ENCODE peak calls at places on chromosomes 2 and 18, in six cellular contexts. P, J, K, U, I and D are unnamed samples.

GRCh38 chr18:21740724-21741510 is at the start of gene MIB1:
- DNase-seq in P (peak; percentile 78), J (peak; percentile 99), K (peak; percentile 17), U (peak; percentile 92), I (peak; percentile 99), D (peak; percentile 70)

GRCh38 chr2:142220901-142221300 is 90.1 kb upstream of the LRP1B start:
- DNase-seq in P (no peak), J (no peak), K (no peak), U (no peak), I (no peak), D (no peak)

GRCh38 chr18:47944972-47945843 is 14.7 kb upstream of the SMAD2 start:
- DNase-seq in P (no peak), J (no peak), K (no peak), U (no peak), I (peak; percentile 87), D (no peak)

GRCh38 chr18:78721281-78721949 is 258.2 kb upstream of the SALL3 start:
- DNase-seq in P (peak; percentile 50), J (no peak), K (peak; percentile 3), U (no peak), I (peak; percentile 57), D (no peak)

GRCh38 chr2:227130636-227131035 is 33.4 kb downstream of the COL4A4 start:
- DNase-seq in P (no peak), J (no peak), K (no peak), U (no peak), I (no peak), D (no peak)

GRCh38 chr2:60406192-60406591 is 147.3 kb downstream of the BCL11A start:
- DNase-seq in P (no peak), J (no peak), K (no peak), U (no peak), I (no peak), D (no peak)

GRCh38 chr2:228675715-228676114 is 494.2 kb upstream of the SPHKAP start:
- DNase-seq in P (no peak), J (no peak), K (no peak), U (no peak), I (no peak), D (no peak)

GRCh38 chr2:164840930-164841718 is 499 bp downstream of the COBLL1 start:
- DNase-seq in P (peak; percentile 85), J (peak; percentile 84), K (peak; percentile 80), U (peak; percentile 12), I (peak; percentile 92), D (no peak)

GRCh38 chr2:198638579-198638978 is 819.2 kb downstream of the SATB2 start:
- DNase-seq in P (no peak), J (no peak), K (no peak), U (no peak), I (no peak), D (no peak)

GRCh38 chr2:64426191-64426952 is 27.6 kb upstream of the LGALSL start:
- DNase-seq in P (no peak), J (no peak), K (peak; percentile 36), U (no peak), I (no peak), D (no peak)

GRCh38 chr18:25503567-25504081 is 151.7 kb upstream of the ZNF521 start:
- DNase-seq in P (peak; percentile 87), J (peak; percentile 21), K (peak; percentile 11), U (peak; percentile 3), I (peak; percentile 68), D (peak; percentile 47)

GRCh38 chr2:112787729-112788401 is 3.6 kb upstream of the IL1A start:
- DNase-seq in P (no peak), J (no peak), K (no peak), U (no peak), I (no peak), D (no peak)

GRCh38 chr18:76354348-76354747 is 140.7 kb downstream of the ZNF516 start:
- DNase-seq in P (peak; percentile 77), J (no peak), K (no peak), U (no peak), I (no peak), D (no peak)

GRCh38 chr2:109031481-109032228 is 42.6 kb upstream of the EDAR start:
- DNase-seq in P (no peak), J (no peak), K (peak; percentile 76), U (no peak), I (peak; percentile 93), D (no peak)

GRCh38 chr2:49948091-49948490 is 793.8 kb upstream of the FSHR start:
- DNase-seq in P (no peak), J (no peak), K (no peak), U (no peak), I (no peak), D (no peak)

GRCh38 chr2:140988597-140988996 is 1142.2 kb downstream of the LRP1B start:
- DNase-seq in P (no peak), J (no peak), K (no peak), U (no peak), I (no peak), D (no peak)

GRCh38 chr2:144522741-144523605 is 3.1 kb upstream of the ZEB2 start:
- DNase-seq in P (no peak), J (peak; percentile 62), K (no peak), U (no peak), I (peak; percentile 84), D (no peak)

GRCh38 chr18:47204908-47205522 is 28.9 kb upstream of the IER3IP1 start:
- DNase-seq in P (no peak), J (peak; percentile 66), K (peak; percentile 52), U (no peak), I (peak; percentile 78), D (no peak)

GRCh38 chr2:159462961-159463360 is 153.4 kb downstream of the BAZ2B start:
- DNase-seq in P (no peak), J (no peak), K (no peak), U (no peak), I (no peak), D (no peak)

GRCh38 chr18:36811955-36812354 is 16.8 kb downstream of the TPGS2 start:
- DNase-seq in P (no peak), J (no peak), K (no peak), U (no peak), I (no peak), D (no peak)

GRCh38 chr2:132465917-132466316 is 49.3 kb downstream of the GPR39 start:
- DNase-seq in P (no peak), J (no peak), K (no peak), U (no peak), I (no peak), D (no peak)

GRCh38 chr2:103284750-103285149 is 522.9 kb downstream of the TMEM182 start:
- DNase-seq in P (no peak), J (no peak), K (no peak), U (no peak), I (peak; percentile 53), D (no peak)

GRCh38 chr2:14634223-14634884 is 1.8 kb downstream of the LRATD1 start:
- DNase-seq in P (peak; percentile 89), J (peak; percentile 96), K (peak; percentile 89), U (peak; percentile 31), I (peak; percentile 90), D (no peak)

GRCh38 chr2:177772529-177772928 is 300.0 kb downstream of the PDE11A start:
- DNase-seq in P (no peak), J (no peak), K (peak; percentile 32), U (no peak), I (peak; percentile 55), D (no peak)

GRCh38 chr2:65639156-65639876 is 206.9 kb upstream of the SPRED2 start:
- DNase-seq in P (peak; percentile 67), J (no peak), K (no peak), U (no peak), I (peak; percentile 16), D (no peak)

GRCh38 chr2:206092297-206092696 is 6.3 kb upstream of the INO80D start:
- DNase-seq in P (no peak), J (no peak), K (no peak), U (no peak), I (peak; percentile 13), D (no peak)

DNA sequence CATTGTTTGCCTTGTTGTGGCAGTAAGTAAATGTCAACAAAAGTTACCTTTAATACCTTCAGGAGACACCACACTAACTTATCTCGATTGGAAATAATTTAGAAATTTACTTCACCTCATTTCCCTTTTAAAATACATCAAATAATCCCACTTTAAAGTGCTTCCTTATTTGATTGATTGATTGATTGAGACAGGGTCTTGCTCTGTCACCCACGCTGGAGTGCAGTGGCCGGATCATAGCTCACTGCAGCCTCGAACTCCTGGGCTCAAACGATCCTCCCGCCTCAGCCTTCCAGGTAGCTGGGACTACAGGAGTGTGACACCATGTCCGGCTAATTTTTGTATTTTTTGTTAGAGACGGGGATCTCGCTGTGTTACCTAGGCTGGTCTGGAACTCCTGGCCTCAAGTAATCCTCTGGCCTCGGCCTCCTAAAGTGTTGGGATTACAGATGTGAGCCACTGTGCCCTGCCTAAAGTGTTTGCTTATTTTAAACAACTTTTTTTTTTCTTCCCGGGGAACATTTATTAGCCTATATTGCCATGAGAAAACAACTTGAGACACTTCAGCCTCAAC is 12.0 kb upstream of the PAX3 start:
- DNase-seq in P (no peak), J (no peak), K (no peak), U (no peak), I (no peak), D (no peak)
- H3K27me3 ChIP-seq in P (peaks cover 100% of the 10 kb centered on the region), J (peaks cover 90% of the 10 kb centered on the region), K (peaks cover 71% of the 10 kb centered on the region), U (peaks cover 37% of the 10 kb centered on the region), I (peaks cover 83% of the 10 kb centered on the region), D (peaks cover 59% of the 10 kb centered on the region)

DNA sequence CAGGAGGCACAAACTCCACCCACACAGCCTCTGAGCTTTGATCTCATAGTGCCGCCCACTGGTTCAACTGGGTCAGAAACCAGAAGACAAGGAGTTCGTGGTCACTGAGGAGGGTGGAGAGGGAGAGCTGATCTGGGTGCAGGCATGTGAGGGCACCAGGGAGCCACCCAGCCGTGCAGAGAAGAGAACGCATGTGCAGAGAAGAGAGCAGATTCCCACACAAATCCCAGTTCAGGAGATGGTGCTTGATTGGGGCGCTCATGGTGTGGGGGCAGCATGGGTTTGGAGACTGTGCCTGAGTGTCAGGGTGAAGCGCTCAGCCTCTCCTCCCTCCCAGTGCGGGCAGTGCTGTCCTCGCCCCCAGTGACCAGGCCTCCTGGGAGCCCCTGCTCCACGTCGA is 375.2 kb upstream of the MYT1L start:
- DNase-seq in P (no peak), J (no peak), K (no peak), U (no peak), I (no peak), D (no peak)
- H3K27me3 ChIP-seq in P (no peaks in the 10 kb centered on the region), J (no peaks in the 10 kb centered on the region), K (no peaks in the 10 kb centered on the region), U (no peaks in the 10 kb centered on the region), I (no peaks in the 10 kb centered on the region), D (no peaks in the 10 kb centered on the region)

GRCh38 chr2:224780814-224781213 is 64.6 kb upstream of the CCDC195 start:
- DNase-seq in P (no peak), J (no peak), K (no peak), U (no peak), I (no peak), D (no peak)

GRCh38 chr2:224778474-224778877 is 62.3 kb upstream of the CCDC195 start:
- DNase-seq in P (no peak), J (peak; percentile 42), K (peak; percentile 70), U (no peak), I (peak; percentile 51), D (peak; percentile 19)

GRCh38 chr2:224777563-224777939 is 61.4 kb upstream of the CCDC195 start:
- DNase-seq in P (no peak), J (no peak), K (no peak), U (no peak), I (no peak), D (no peak)

GRCh38 chr2:224780096-224780495 is 63.9 kb upstream of the CCDC195 start:
- DNase-seq in P (no peak), J (no peak), K (no peak), U (no peak), I (no peak), D (no peak)

GRCh38 chr2:224781400-224781799 is 65.2 kb upstream of the CCDC195 start:
- DNase-seq in P (no peak), J (no peak), K (no peak), U (no peak), I (no peak), D (no peak)
- H3K27me3 ChIP-seq in P (no peaks in the 10 kb centered on the region), J (no peaks in the 10 kb centered on the region), K (no peaks in the 10 kb centered on the region), U (no peaks in the 10 kb centered on the region), I (no peaks in the 10 kb centered on the region), D (no peaks in the 10 kb centered on the region)

GRCh38 chr2:169315357-169315756 is 47.0 kb downstream of the LRP2 start:
- DNase-seq in P (no peak), J (no peak), K (no peak), U (no peak), I (no peak), D (no peak)
- H3K27me3 ChIP-seq in P (no peaks in the 10 kb centered on the region), J (no peaks in the 10 kb centered on the region), K (no peaks in the 10 kb centered on the region), U (no peaks in the 10 kb centered on the region), I (no peaks in the 10 kb centered on the region), D (no peaks in the 10 kb centered on the region)